ENCODE peak calls at places on chromosome 1, in six cellular contexts. One of them, this sample, is unnamed.

GRCh38 chr1:225845633-225846259 is 35.8 kb downstream of the EPHX1 start:
- DNase-seq in NCI-H345: peak; percentile 52
- DNase-seq in stimulated activated CD8-positive, alpha-beta memory T cell treated with anti-CD3 and anti-CD28 coated beads, Interleukin-4, amount 100 ng/mL, for 4 hours: no peak
- DNase-seq in SK-MEL-5: peak; percentile 87
- DNase-seq in ecto neural progenitor cell: peak; percentile 88
- DNase-seq in iPS DF 6.9: peak; percentile 84
- DNase-seq in this sample: peak; percentile 78

GRCh38 chr1:162578936-162579335 is 17.4 kb downstream of the UAP1 start:
- DNase-seq in NCI-H345: no peak
- DNase-seq in stimulated activated CD8-positive, alpha-beta memory T cell treated with anti-CD3 and anti-CD28 coated beads, Interleukin-4, amount 100 ng/mL, for 4 hours: no peak
- DNase-seq in SK-MEL-5: no peak
- DNase-seq in ecto neural progenitor cell: no peak
- DNase-seq in iPS DF 6.9: no peak
- DNase-seq in this sample: no peak

GRCh38 chr1:168454211-168454815 is 89.5 kb downstream of the XCL2 start:
- DNase-seq in NCI-H345: peak; percentile 49
- DNase-seq in stimulated activated CD8-positive, alpha-beta memory T cell treated with anti-CD3 and anti-CD28 coated beads, Interleukin-4, amount 100 ng/mL, for 4 hours: no peak
- DNase-seq in SK-MEL-5: no peak
- DNase-seq in ecto neural progenitor cell: no peak
- DNase-seq in iPS DF 6.9: no peak
- DNase-seq in this sample: no peak

GRCh38 chr1:114153051-114153620 is 533 bp downstream of the SYT6 start:
- DNase-seq in NCI-H345: peak; percentile 9
- DNase-seq in stimulated activated CD8-positive, alpha-beta memory T cell treated with anti-CD3 and anti-CD28 coated beads, Interleukin-4, amount 100 ng/mL, for 4 hours: no peak
- DNase-seq in SK-MEL-5: no peak
- DNase-seq in ecto neural progenitor cell: peak; percentile 65
- DNase-seq in iPS DF 6.9: no peak
- DNase-seq in this sample: no peak

GRCh38 chr1:94757931-94758330 is 62.2 kb upstream of the SLC44A3 start:
- DNase-seq in NCI-H345: no peak
- DNase-seq in stimulated activated CD8-positive, alpha-beta memory T cell treated with anti-CD3 and anti-CD28 coated beads, Interleukin-4, amount 100 ng/mL, for 4 hours: no peak
- DNase-seq in SK-MEL-5: peak; percentile 56
- DNase-seq in ecto neural progenitor cell: no peak
- DNase-seq in iPS DF 6.9: no peak
- DNase-seq in this sample: peak; percentile 55

GRCh38 chr1:109493227-109493626 is 667 bp upstream of the CYB561D1 start:
- DNase-seq in NCI-H345: no peak
- DNase-seq in stimulated activated CD8-positive, alpha-beta memory T cell treated with anti-CD3 and anti-CD28 coated beads, Interleukin-4, amount 100 ng/mL, for 4 hours: no peak
- DNase-seq in SK-MEL-5: no peak
- DNase-seq in ecto neural progenitor cell: no peak
- DNase-seq in iPS DF 6.9: no peak
- DNase-seq in this sample: no peak

GRCh38 chr1:73813726-73814125 is 384.2 kb downstream of the LRRIQ3 start:
- DNase-seq in NCI-H345: no peak
- DNase-seq in stimulated activated CD8-positive, alpha-beta memory T cell treated with anti-CD3 and anti-CD28 coated beads, Interleukin-4, amount 100 ng/mL, for 4 hours: no peak
- DNase-seq in SK-MEL-5: no peak
- DNase-seq in ecto neural progenitor cell: no peak
- DNase-seq in iPS DF 6.9: no peak
- DNase-seq in this sample: no peak

GRCh38 chr1:3727042-3727824 is 25.0 kb upstream of the CCDC27 start:
- DNase-seq in NCI-H345: no peak
- DNase-seq in stimulated activated CD8-positive, alpha-beta memory T cell treated with anti-CD3 and anti-CD28 coated beads, Interleukin-4, amount 100 ng/mL, for 4 hours: no peak
- DNase-seq in SK-MEL-5: peak; percentile 67
- DNase-seq in ecto neural progenitor cell: peak; percentile 71
- DNase-seq in iPS DF 6.9: no peak
- DNase-seq in this sample: no peak

GRCh38 chr1:209620484-209620879 is 31.7 kb downstream of the LAMB3 start:
- DNase-seq in NCI-H345: no peak
- DNase-seq in stimulated activated CD8-positive, alpha-beta memory T cell treated with anti-CD3 and anti-CD28 coated beads, Interleukin-4, amount 100 ng/mL, for 4 hours: no peak
- DNase-seq in SK-MEL-5: no peak
- DNase-seq in ecto neural progenitor cell: no peak
- DNase-seq in iPS DF 6.9: no peak
- DNase-seq in this sample: no peak

GRCh38 chr1:204087893-204088528 is 15.1 kb downstream of the SOX13 start:
- DNase-seq in NCI-H345: no peak
- DNase-seq in stimulated activated CD8-positive, alpha-beta memory T cell treated with anti-CD3 and anti-CD28 coated beads, Interleukin-4, amount 100 ng/mL, for 4 hours: no peak
- DNase-seq in SK-MEL-5: no peak
- DNase-seq in ecto neural progenitor cell: no peak
- DNase-seq in iPS DF 6.9: no peak
- DNase-seq in this sample: peak; percentile 46

GRCh38 chr1:203288351-203288894 is 16.9 kb upstream of the BTG2 start:
- DNase-seq in NCI-H345: no peak
- DNase-seq in stimulated activated CD8-positive, alpha-beta memory T cell treated with anti-CD3 and anti-CD28 coated beads, Interleukin-4, amount 100 ng/mL, for 4 hours: no peak
- DNase-seq in SK-MEL-5: no peak
- DNase-seq in ecto neural progenitor cell: no peak
- DNase-seq in iPS DF 6.9: no peak
- DNase-seq in this sample: no peak

GRCh38 chr1:156025873-156026272 is 5.1 kb upstream of the SSR2 start:
- DNase-seq in NCI-H345: peak; percentile 50
- DNase-seq in stimulated activated CD8-positive, alpha-beta memory T cell treated with anti-CD3 and anti-CD28 coated beads, Interleukin-4, amount 100 ng/mL, for 4 hours: no peak
- DNase-seq in SK-MEL-5: peak; percentile 82
- DNase-seq in ecto neural progenitor cell: peak; percentile 83
- DNase-seq in iPS DF 6.9: peak; percentile 47
- DNase-seq in this sample: no peak